ENCODE peak calls at places on chromosomes 5 and 9, in five cellular contexts. Q is lower lobe of right lung, E is mesendoderm, C is pancreas, A is lung. W is an unnamed sample.

GRCh38 chr5:76836181-76836580 is 13.6 kb upstream of the S100Z start:
- DNase-seq in Q (no peak), A (no peak), E (no peak), C (no peak), W (no peak)

GRCh38 chr5:35456506-35456905 is 161.2 kb upstream of the SPEF2 start:
- DNase-seq in E (no peak), A (no peak), C (no peak), Q (no peak), W (no peak)

GRCh38 chr9:78234810-78235209 is 1.1 kb upstream of the CEP78 start:
- DNase-seq in C (no peak), A (no peak), E (no peak), Q (no peak), W (no peak)

GRCh38 chr5:103808464-103809106 is 246.0 kb upstream of the NUDT12 start:
- DNase-seq in A (no peak), E (peak; percentile 80), Q (no peak), C (no peak), W (no peak)

GRCh38 chr9:134957165-134957944 is 39.6 kb upstream of the FCN1 start:
- DNase-seq in A (no peak), E (no peak), C (peak; percentile 33), Q (peak; percentile 40), W (no peak)

GRCh38 chr9:120985759-120986353 is 59.3 kb upstream of the TRAF1 start:
- DNase-seq in A (no peak), E (peak; percentile 85), C (no peak), Q (no peak), W (no peak)

GRCh38 chr9:128162215-128163026 is 2.4 kb downstream of the BBLN start:
- DNase-seq in Q (no peak), C (no peak), E (no peak), A (no peak), W (no peak)

GRCh38 chr9:77883846-77884771 is 147.5 kb downstream of the GNAQ start:
- DNase-seq in Q (no peak), C (no peak), A (no peak), E (peak; percentile 92), W (no peak)

GRCh38 chr9:83538172-83538889 is at the start of gene FRMD3:
- DNase-seq in C (peak; percentile 90), A (peak; percentile 80), E (peak; percentile 86), Q (peak; percentile 84), W (no peak)

GRCh38 chr9:8600914-8601680 is 801.5 kb upstream of the DMAC1 start:
- DNase-seq in Q (no peak), A (no peak), C (no peak), E (peak; percentile 33), W (no peak)

GRCh38 chr5:57836921-57837320 is 354.3 kb upstream of the ACTBL2 start:
- DNase-seq in A (no peak), C (no peak), Q (no peak), E (no peak), W (no peak)

GRCh38 chr5:77937015-77937908 is 161.1 kb upstream of the TBCA start:
- DNase-seq in Q (no peak), C (no peak), E (no peak), A (no peak), W (no peak)

GRCh38 chr5:130037905-130038304 is 133.6 kb downstream of the CHSY3 start:
- DNase-seq in C (no peak), Q (no peak), A (no peak), E (no peak), W (no peak)

GRCh38 chr5:180122875-180123274 is 51.3 kb upstream of the RNF130 start:
- DNase-seq in C (no peak), Q (no peak), E (no peak), A (no peak), W (no peak)

GRCh38 chr5:158619083-158619788 is 480.5 kb downstream of the EBF1 start:
- DNase-seq in A (no peak), C (no peak), E (no peak), Q (no peak), W (no peak)

GRCh38 chr5:131067596-131067995 is 97.5 kb downstream of the HINT1 start:
- DNase-seq in C (no peak), A (no peak), E (no peak), Q (no peak), W (no peak)

GRCh38 chr9:81627481-81627880 is 61.9 kb downstream of the TLE1 start:
- DNase-seq in E (no peak), Q (no peak), A (no peak), C (no peak), W (no peak)

GRCh38 chr9:83744206-83744605 is 36.4 kb upstream of the UBQLN1 start:
- DNase-seq in C (no peak), Q (no peak), A (no peak), E (no peak), W (no peak)

GRCh38 chr5:39448504-39449128 is 23.8 kb upstream of the DAB2 start:
- DNase-seq in C (no peak), E (no peak), A (no peak), Q (no peak), W (no peak)

GRCh38 chr5:56480305-56481146 is 247.4 kb upstream of the ANKRD55 start:
- DNase-seq in E (peak; percentile 78), C (peak; percentile 73), A (no peak), Q (peak; percentile 63), W (no peak)

GRCh38 chr5:27682600-27682999 is 644.2 kb upstream of the CDH9 start:
- DNase-seq in Q (no peak), E (peak; percentile 73), A (no peak), C (no peak), W (no peak)

GRCh38 chr5:9401786-9402472 is 143.9 kb downstream of the SEMA5A start:
- DNase-seq in A (no peak), Q (no peak), C (no peak), E (no peak), W (no peak)

GRCh38 chr5:17402291-17403121 is 95.5 kb upstream of the TAF11L2 start:
- DNase-seq in A (no peak), Q (no peak), C (no peak), E (peak; percentile 79), W (no peak)

GRCh38 chr5:133714161-133714915 is 102.0 kb upstream of the FSTL4 start:
- DNase-seq in E (no peak), C (no peak), Q (no peak), A (no peak), W (no peak)

GRCh38 chr9:90853945-90854344 is 52.3 kb downstream of the SYK start:
- DNase-seq in C (no peak), Q (no peak), A (no peak), E (no peak), W (no peak)

DNA sequence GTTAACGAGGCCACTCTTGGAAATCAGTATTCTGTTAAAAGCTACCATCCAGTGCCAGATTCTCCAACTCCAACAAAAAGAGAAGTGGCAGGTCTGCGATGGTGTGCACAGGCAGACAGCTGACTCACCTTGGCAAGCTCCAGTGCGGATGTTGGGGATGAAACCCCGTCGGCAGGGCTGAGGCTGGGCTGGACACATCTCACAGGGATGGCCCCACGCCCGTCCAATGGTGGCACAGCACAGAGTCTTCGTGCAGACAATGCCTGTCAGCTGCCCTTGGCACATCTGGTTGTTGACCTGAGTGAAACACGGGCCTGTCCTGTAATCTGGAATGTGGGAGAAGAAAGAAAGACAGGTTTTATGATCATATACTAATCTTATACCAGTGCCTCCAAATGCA is 73.4 kb downstream of the FBN2 start:
- DNase-seq in C (no peak), Q (no peak), E (no peak), A (no peak), W (no peak)
- H3K4me1 ChIP-seq in C (no peaks in the 10 kb centered on the region), Q (no peaks in the 10 kb centered on the region), E (no peaks in the 10 kb centered on the region), A (no peaks in the 10 kb centered on the region), W (no peaks in the 10 kb centered on the region)

DNA sequence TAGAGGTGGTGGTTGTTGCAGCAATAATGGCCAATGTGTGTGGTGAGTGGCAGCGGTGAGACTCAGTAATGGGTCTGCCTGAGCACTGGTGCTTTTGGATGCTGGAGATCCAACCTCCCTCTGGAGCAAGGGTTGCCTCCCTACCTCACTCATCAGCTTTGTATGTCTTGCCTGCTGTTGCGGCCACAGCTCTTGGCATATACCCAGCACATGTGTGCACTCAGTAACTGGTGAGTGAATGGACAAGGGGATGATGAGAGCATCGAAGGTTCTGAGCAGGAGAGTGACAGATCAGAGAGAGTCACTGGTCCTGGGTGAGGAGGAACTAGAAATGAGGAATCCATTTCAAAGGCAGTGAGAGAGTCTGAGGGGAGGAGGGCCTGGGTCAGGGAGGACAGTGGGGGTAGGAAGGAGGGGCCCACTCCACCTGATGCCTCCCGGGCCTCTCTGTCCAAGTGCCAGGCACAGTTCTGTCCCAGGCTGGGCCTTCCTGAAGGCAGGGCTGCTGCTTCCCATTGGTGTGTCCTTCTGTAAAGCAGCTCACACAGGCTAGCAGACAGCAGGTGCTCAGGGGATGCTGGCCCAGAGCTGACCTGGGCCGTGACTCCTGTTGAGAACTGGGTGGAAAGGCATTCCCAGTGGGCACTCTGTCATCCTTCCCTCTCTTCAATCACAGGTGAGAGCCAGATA is 96.6 kb upstream of the PITX1 start:
- DNase-seq in E (no peak), Q (no peak), C (no peak), A (no peak), W (no peak)
- H3K36me3 ChIP-seq in E (no peaks in the 10 kb centered on the region), Q (no peaks in the 10 kb centered on the region), C (no peaks in the 10 kb centered on the region), A (no peaks in the 10 kb centered on the region), W (no peaks in the 10 kb centered on the region)

GRCh38 chr9:127124091-127124490 is 1.7 kb upstream of the ANGPTL2 start:
- DNase-seq in Q (no peak), C (no peak), E (no peak), A (no peak), W (no peak)

GRCh38 chr9:127123239-127123935 is 952 bp upstream of the ANGPTL2 start:
- DNase-seq in A (no peak), C (no peak), E (no peak), Q (no peak), W (no peak)

GRCh38 chr9:127124792-127125191 is 2.4 kb upstream of the ANGPTL2 start:
- DNase-seq in A (no peak), Q (no peak), C (peak; percentile 27), E (no peak), W (no peak)

GRCh38 chr9:127121628-127122175 is 733 bp downstream of the ANGPTL2 start:
- DNase-seq in E (peak; percentile 50), Q (no peak), A (no peak), C (no peak), W (no peak)

GRCh38 chr9:127122176-127123151 is at the start of gene ANGPTL2:
- DNase-seq in E (peak; percentile 94), C (peak; percentile 83), A (peak; percentile 69), Q (peak; percentile 80), W (no peak)
- H3K4me1 ChIP-seq in E (peaks cover 3% of the 10 kb centered on the region), C (peaks cover 6% of the 10 kb centered on the region), A (peaks cover 21% of the 10 kb centered on the region), Q (peaks cover 24% of the 10 kb centered on the region), W (no peaks in the 10 kb centered on the region)

GRCh38 chr9:113620016-113620376 is 156.5 kb downstream of the RGS3 start:
- DNase-seq in Q (no peak), C (peak; percentile 51), A (no peak), E (no peak), W (no peak)
- H3K36me3 ChIP-seq in Q (no peaks in the 10 kb centered on the region), C (no peaks in the 10 kb centered on the region), A (no peaks in the 10 kb centered on the region), E (no peaks in the 10 kb centered on the region), W (no peaks in the 10 kb centered on the region)